ENCODE peak calls at places on chromosomes 16 and 17, in six cellular contexts. T is heart right ventricle; Y is AG04450; M is activated naive CD4-positive, alpha-beta T cell; Z is upper lobe of right lung; F is right cardiac atrium. C is an unnamed sample.

GRCh38 chr16:84159800-84160199 is 14.7 kb downstream of the DNAAF1 start:
- DNase-seq in T (no peak), Y (no peak), M (no peak), Z (no peak), F (no peak), C (no peak)

GRCh38 chr16:11133344-11133921 is 122.6 kb downstream of the SOCS1 start:
- DNase-seq in T (peak), Y (peak), M (no peak), Z (peak), F (peak), C (peak)

GRCh38 chr17:14098246-14098645 is 28.9 kb downstream of the COX10 start:
- DNase-seq in T (no peak), Y (no peak), M (no peak), Z (no peak), F (no peak), C (no peak)

GRCh38 chr16:1300664-1301476 is 8.6 kb upstream of the UBE2I start:
- DNase-seq in T (peak), Y (no peak), M (peak), Z (peak), F (peak), C (peak)

GRCh38 chr16:55981557-55981956 is 106.4 kb upstream of the CES5A start:
- DNase-seq in T (no peak), Y (no peak), M (no peak), Z (no peak), F (no peak), C (no peak)

GRCh38 chr17:83100220-83100852 is 20.9 kb downstream of the METRNL start:
- DNase-seq in T (no peak), Y (no peak), M (no peak), Z (no peak), F (peak), C (no peak)

GRCh38 chr17:78419970-78420820 is 41.7 kb downstream of the PGS1 start:
- DNase-seq in T (peak), Y (no peak), M (no peak), Z (no peak), F (peak), C (no peak)

GRCh38 chr17:31388770-31389672 is 2.5 kb upstream of the RAB11FIP4 start:
- DNase-seq in T (peak), Y (no peak), M (peak), Z (no peak), F (no peak), C (no peak)

GRCh38 chr17:72432143-72432604 is 311.4 kb downstream of the SOX9 start:
- DNase-seq in T (no peak), Y (peak), M (no peak), Z (no peak), F (no peak), C (no peak)

GRCh38 chr17:57552114-57552601 is 192.9 kb downstream of the CCDC182 start:
- DNase-seq in T (peak), Y (no peak), M (no peak), Z (no peak), F (peak), C (no peak)

GRCh38 chr16:67613808-67614207 is 31.1 kb upstream of the CARMIL2 start:
- DNase-seq in T (no peak), Y (no peak), M (no peak), Z (no peak), F (no peak), C (no peak)

GRCh38 chr16:67305216-67306071 is 21.1 kb downstream of the KCTD19 start:
- DNase-seq in T (no peak), Y (no peak), M (no peak), Z (no peak), F (no peak), C (no peak)

GRCh38 chr16:28938721-28939120 is 7.0 kb downstream of the CD19 start:
- DNase-seq in T (no peak), Y (no peak), M (no peak), Z (no peak), F (no peak), C (no peak)

GRCh38 chr17:76000016-76000754 is 470 bp upstream of the CDK3 start:
- DNase-seq in T (no peak), Y (no peak), M (peak), Z (no peak), F (peak), C (peak)

GRCh38 chr16:19008245-19008644 is 24.5 kb downstream of the TMC7 start:
- DNase-seq in T (no peak), Y (peak), M (no peak), Z (no peak), F (no peak), C (peak)

GRCh38 chr17:13008461-13008860 is 9.4 kb downstream of the ELAC2 start:
- DNase-seq in T (no peak), Y (no peak), M (no peak), Z (no peak), F (no peak), C (no peak)

GRCh38 chr16:81729451-81729850 is 49.6 kb upstream of the PLCG2 start:
- DNase-seq in T (no peak), Y (no peak), M (no peak), Z (no peak), F (no peak), C (no peak)

GRCh38 chr17:31568140-31568938 is 176.9 kb downstream of the RAB11FIP4 start:
- DNase-seq in T (no peak), Y (no peak), M (no peak), Z (peak), F (no peak), C (no peak)

GRCh38 chr16:89711601-89712475 is 8.9 kb downstream of the VPS9D1 start:
- DNase-seq in T (peak), Y (no peak), M (peak), Z (peak), F (peak), C (no peak)

GRCh38 chr16:71929048-71929447 is 33.7 kb downstream of the IST1 start:
- DNase-seq in T (no peak), Y (peak), M (no peak), Z (no peak), F (no peak), C (peak)

GRCh38 chr16:49424961-49425360 is 51.4 kb downstream of the C16orf78 start:
- DNase-seq in T (no peak), Y (no peak), M (no peak), Z (no peak), F (no peak), C (no peak)

GRCh38 chr17:1137465-1137894 is 42.3 kb downstream of the ABR start:
- DNase-seq in T (no peak), Y (no peak), M (no peak), Z (no peak), F (no peak), C (no peak)

GRCh38 chr16:3012828-3013420 is at the start of gene CLDN9:
- DNase-seq in T (no peak), Y (no peak), M (no peak), Z (peak), F (no peak), C (no peak)

GRCh38 chr17:43928606-43929005 is 13.7 kb downstream of the PPY start:
- DNase-seq in T (no peak), Y (no peak), M (no peak), Z (no peak), F (no peak), C (no peak)

GRCh38 chr17:57784226-57784895 is 39.3 kb upstream of the CCDC182 start:
- DNase-seq in T (no peak), Y (no peak), M (no peak), Z (no peak), F (no peak), C (no peak)

GRCh38 chr16:47311738-47312505 is 148.9 kb downstream of the ITFG1 start:
- DNase-seq in T (no peak), Y (no peak), M (no peak), Z (no peak), F (no peak), C (no peak)

GRCh38 chr17:58564971-58565370 is 50.5 kb upstream of the MTMR4 start:
- DNase-seq in T (no peak), Y (no peak), M (no peak), Z (no peak), F (no peak), C (no peak)

GRCh38 chr17:72890711-72891110 is 201.8 kb downstream of the SLC39A11 start:
- DNase-seq in T (no peak), Y (no peak), M (no peak), Z (no peak), F (no peak), C (no peak)

GRCh38 chr16:66705790-66706505 is 9.4 kb upstream of the CMTM4 start:
- DNase-seq in T (peak), Y (no peak), M (no peak), Z (peak), F (peak), C (peak)

GRCh38 chr17:51770031-51770759 is 388.3 kb downstream of the CA10 start:
- DNase-seq in T (no peak), Y (no peak), M (no peak), Z (no peak), F (no peak), C (no peak)

GRCh38 chr16:70437017-70437581 is 1.8 kb downstream of the ST3GAL2 start:
- DNase-seq in T (no peak), Y (peak), M (no peak), Z (no peak), F (no peak), C (peak)

GRCh38 chr17:28937044-28937729 is 14.1 kb downstream of the PHF12 start:
- DNase-seq in T (no peak), Y (no peak), M (no peak), Z (no peak), F (no peak), C (no peak)

GRCh38 chr16:49755291-49755611 is 100.7 kb downstream of the ZNF423 start:
- DNase-seq in T (no peak), Y (peak), M (no peak), Z (no peak), F (no peak), C (peak)

GRCh38 chr16:1493746-1494094 is 560 bp downstream of the TELO2 start:
- DNase-seq in T (no peak), Y (no peak), M (no peak), Z (no peak), F (no peak), C (peak)

GRCh38 chr16:23378921-23379320 is 74.1 kb downstream of the COG7 start:
- DNase-seq in T (no peak), Y (no peak), M (no peak), Z (no peak), F (no peak), C (no peak)

GRCh38 chr17:64941045-64941444 is 21.8 kb upstream of the LRRC37A3 start:
- DNase-seq in T (no peak), Y (no peak), M (no peak), Z (no peak), F (no peak), C (no peak)

GRCh38 chr16:86576591-86577313 is 1.6 kb upstream of the FOXL1 start:
- DNase-seq in T (peak), Y (peak), M (no peak), Z (no peak), F (peak), C (no peak)

GRCh38 chr16:74608944-74609343 is 2.0 kb upstream of the GLG1 start:
- DNase-seq in T (no peak), Y (no peak), M (no peak), Z (peak), F (no peak), C (no peak)

GRCh38 chr17:40315678-40316570 is 6.9 kb downstream of the RARA start:
- DNase-seq in T (no peak), Y (no peak), M (no peak), Z (peak), F (peak), C (no peak)

C was measured in SJSA1.